ENCODE peak calls at places on chromosomes 4 and X, in four cellular contexts. G is HS-27A, S is Ammon's horn, C is IMR-90. Z is an unnamed sample.

GRCh38 chr4:182492456-182492855 is 249.3 kb downstream of the TENM3 start:
- DNase-seq in G (no peak), S (no peak), C (peak; percentile 76), Z (no peak)

GRCh38 chr4:152081024-152081423 is 320.2 kb upstream of the GATB start:
- DNase-seq in G (no peak), S (no peak), C (no peak), Z (no peak)

GRCh38 chr4:137545461-137545861 is 13.2 kb upstream of the PCDH18 start:
- DNase-seq in G (no peak), S (peak; percentile 57), C (peak; percentile 94), Z (no peak)

GRCh38 chr4:146661368-146661767 is 22.7 kb downstream of the POU4F2 start:
- DNase-seq in G (no peak), S (no peak), C (no peak), Z (no peak)

GRCh38 chr4:145587088-145587487 is 32.1 kb upstream of the MMAA start:
- DNase-seq in G (no peak), S (no peak), C (no peak), Z (no peak)

GRCh38 chrX:44874481-44875184 is 1.6 kb downstream of the KDM6A start:
- DNase-seq in G (peak; percentile 2), S (peak; percentile 4), C (peak; percentile 49), Z (peak; percentile 46)

GRCh38 chrX:150362599-150363481 is at the start of gene MAMLD1:
- DNase-seq in G (no peak), S (peak; percentile 76), C (peak; percentile 84), Z (peak; percentile 19)

GRCh38 chr4:125750827-125751466 is 436.2 kb downstream of the FAT4 start:
- DNase-seq in G (peak; percentile 26), S (peak; percentile 56), C (peak; percentile 54), Z (peak; percentile 57)

GRCh38 chrX:41733939-41734338 is 10.0 kb downstream of the GPR82 start:
- DNase-seq in G (no peak), S (peak; percentile 8), C (no peak), Z (no peak)